ENCODE peak calls at places on chromosomes 12 and 14, in six cellular contexts. Z is RWPE1; O is CD4-positive, CD25-positive, alpha-beta regulatory T cell; W is keratinocyte; Y is left ventricle myocardium inferior; I is naive thymus-derived CD4-positive, alpha-beta T cell. R is an unnamed sample.

GRCh38 chr14:30227871-30228270 is 300.2 kb upstream of the PRKD1 start:
- DNase-seq in Z (peak; percentile 64), O (no peak), W (no peak), Y (peak; percentile 16), I (no peak), R (no peak)

GRCh38 chr14:58899317-58899713 is 261.6 kb downstream of the DACT1 start:
- DNase-seq in Z (no peak), O (no peak), W (peak; percentile 26), Y (no peak), I (no peak), R (peak; percentile 41)

GRCh38 chr12:570949-571794 is 92.1 kb downstream of the NINJ2 start:
- DNase-seq in Z (peak; percentile 76), O (no peak), W (no peak), Y (peak; percentile 73), I (no peak), R (peak; percentile 60)

GRCh38 chr12:9701380-9702154 is 31.3 kb downstream of the CLECL1 start:
- DNase-seq in Z (no peak), O (no peak), W (no peak), Y (no peak), I (no peak), R (no peak)

GRCh38 chr14:33061667-33062325 is 123.1 kb downstream of the NPAS3 start:
- DNase-seq in Z (no peak), O (no peak), W (no peak), Y (no peak), I (no peak), R (no peak)

GRCh38 chr12:94704452-94704871 is 54.1 kb upstream of the TMCC3 start:
- DNase-seq in Z (peak; percentile 18), O (no peak), W (no peak), Y (no peak), I (no peak), R (peak; percentile 80)

GRCh38 chr12:3193131-3193530 is 116.0 kb downstream of the TSPAN9 start:
- DNase-seq in Z (no peak), O (no peak), W (no peak), Y (no peak), I (no peak), R (no peak)

GRCh38 chr12:122021822-122022392 is at the start of gene BCL7A:
- DNase-seq in Z (peak; percentile 45), O (peak; percentile 58), W (no peak), Y (peak; percentile 70), I (peak; percentile 28), R (peak; percentile 41)

GRCh38 chr12:8065991-8066594 is at the start of gene C3AR1:
- DNase-seq in Z (no peak), O (peak; percentile 82), W (no peak), Y (no peak), I (no peak), R (no peak)

GRCh38 chr12:12839886-12840285 is 26.7 kb downstream of the DDX47 start:
- DNase-seq in Z (peak; percentile 68), O (no peak), W (no peak), Y (no peak), I (no peak), R (peak; percentile 55)

GRCh38 chr12:54477259-54477658 is 3.9 kb upstream of the GTSF1 start:
- DNase-seq in Z (no peak), O (no peak), W (no peak), Y (no peak), I (no peak), R (no peak)

GRCh38 chr14:91258021-91258618 is 13.6 kb upstream of the GPR68 start:
- DNase-seq in Z (peak; percentile 75), O (no peak), W (peak; percentile 26), Y (peak; percentile 31), I (no peak), R (peak; percentile 95)

GRCh38 chr12:29187756-29188155 is 38.7 kb downstream of the FAR2 start:
- DNase-seq in Z (no peak), O (no peak), W (no peak), Y (no peak), I (no peak), R (no peak)

GRCh38 chr14:64724578-64724930 is 20.3 kb downstream of the PLEKHG3 start:
- DNase-seq in Z (no peak), O (no peak), W (no peak), Y (peak; percentile 5), I (no peak), R (no peak)

GRCh38 chr12:8837291-8837690 is 14.9 kb downstream of the A2ML1 start:
- DNase-seq in Z (no peak), O (no peak), W (no peak), Y (no peak), I (no peak), R (no peak)

GRCh38 chr12:53965251-53966069 is 7.5 kb upstream of the HOXC11 start:
- DNase-seq in Z (no peak), O (no peak), W (no peak), Y (no peak), I (no peak), R (no peak)

GRCh38 chr14:92655802-92656201 is 92.6 kb downstream of the LGMN start:
- DNase-seq in Z (no peak), O (no peak), W (no peak), Y (no peak), I (no peak), R (no peak)
- H3K27ac ChIP-seq in Z (no peak overlapping the region), O (peak overlapping the region; percentile 64), W (no peak overlapping the region), Y (peak overlapping the region; percentile 75), I (peak overlapping the region; percentile 90), R (no peak overlapping the region)

GRCh38 chr12:124395284-124395752 is 100.4 kb downstream of the RFLNA start:
- DNase-seq in Z (no peak), O (no peak), W (no peak), Y (no peak), I (no peak), R (no peak)
- H3K27ac ChIP-seq in Z (peak overlapping the region; percentile 96), O (no peak overlapping the region), W (no peak overlapping the region), Y (peak overlapping the region; percentile 98), I (no peak overlapping the region), R (no peak overlapping the region)

DNA sequence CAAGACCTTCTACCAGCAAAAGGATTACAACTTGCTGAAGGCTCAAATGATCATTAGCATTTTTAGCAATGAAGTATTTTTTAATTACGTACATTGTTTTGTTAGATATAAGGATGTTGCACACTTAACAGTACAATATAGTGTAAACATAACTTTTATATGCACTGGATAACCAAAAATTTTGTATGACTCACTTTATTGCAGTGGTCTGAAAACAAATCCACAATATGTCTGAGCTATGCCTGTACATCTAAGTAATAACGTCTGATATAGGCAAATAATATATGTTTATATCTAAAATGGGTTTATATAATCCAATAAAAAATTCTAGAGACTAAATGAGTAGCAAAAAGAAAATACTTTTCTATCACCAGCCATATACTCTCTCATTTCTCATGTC is 10.6 kb downstream of the ANKS1B start:
- DNase-seq in Z (no peak), O (no peak), W (no peak), Y (no peak), I (no peak), R (no peak)
- H3K27ac ChIP-seq in Z (no peak overlapping the region), O (no peak overlapping the region), W (no peak overlapping the region), Y (no peak overlapping the region), I (no peak overlapping the region), R (no peak overlapping the region)

DNA sequence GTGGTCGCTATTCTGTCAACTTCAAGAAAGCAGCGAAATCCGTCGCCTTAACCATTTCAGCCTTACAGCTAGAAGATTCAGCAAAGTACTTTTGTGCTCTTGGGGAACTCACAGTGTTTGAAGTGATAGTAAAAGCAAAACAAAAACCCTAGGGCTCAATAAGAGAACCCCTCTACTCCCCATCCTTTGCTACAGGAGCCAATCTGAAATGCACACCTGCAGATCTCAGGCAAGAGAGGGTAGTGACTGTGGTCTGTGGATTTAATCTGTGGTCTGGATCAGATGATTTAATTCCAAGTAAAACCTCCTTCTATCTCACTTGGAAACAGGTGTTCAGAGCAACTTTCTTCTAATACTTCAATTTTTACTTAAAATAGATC is 422.9 kb upstream of the OR4E1 start:
- DNase-seq in Z (no peak), O (peak; percentile 83), W (no peak), Y (no peak), I (no peak), R (no peak)
- H3K27ac ChIP-seq in Z (no peak overlapping the region), O (peak overlapping the region; percentile 65), W (no peak overlapping the region), Y (peak overlapping the region; percentile 67), I (peak overlapping the region; percentile 46), R (no peak overlapping the region)

GRCh38 chr12:30927210-30927576 is 645 bp downstream of the TSPAN11 start:
- DNase-seq in Z (no peak), O (no peak), W (no peak), Y (no peak), I (no peak), R (no peak)

GRCh38 chr12:30931222-30931621 is 4.7 kb downstream of the TSPAN11 start:
- DNase-seq in Z (no peak), O (no peak), W (no peak), Y (no peak), I (no peak), R (no peak)

GRCh38 chr12:30926243-30927209 is at the start of gene TSPAN11:
- DNase-seq in Z (peak; percentile 14), O (no peak), W (no peak), Y (peak; percentile 34), I (no peak), R (no peak)

GRCh38 chr12:30928356-30929264 is 2.1 kb downstream of the TSPAN11 start:
- DNase-seq in Z (no peak), O (no peak), W (no peak), Y (peak; percentile 53), I (no peak), R (no peak)

GRCh38 chr12:30930238-30931010 is 3.9 kb downstream of the TSPAN11 start:
- DNase-seq in Z (no peak), O (no peak), W (no peak), Y (no peak), I (no peak), R (no peak)
- H3K27ac ChIP-seq in Z (no peak overlapping the region), O (no peak overlapping the region), W (no peak overlapping the region), Y (peak overlapping the region; percentile 3), I (no peak overlapping the region), R (no peak overlapping the region)

DNA sequence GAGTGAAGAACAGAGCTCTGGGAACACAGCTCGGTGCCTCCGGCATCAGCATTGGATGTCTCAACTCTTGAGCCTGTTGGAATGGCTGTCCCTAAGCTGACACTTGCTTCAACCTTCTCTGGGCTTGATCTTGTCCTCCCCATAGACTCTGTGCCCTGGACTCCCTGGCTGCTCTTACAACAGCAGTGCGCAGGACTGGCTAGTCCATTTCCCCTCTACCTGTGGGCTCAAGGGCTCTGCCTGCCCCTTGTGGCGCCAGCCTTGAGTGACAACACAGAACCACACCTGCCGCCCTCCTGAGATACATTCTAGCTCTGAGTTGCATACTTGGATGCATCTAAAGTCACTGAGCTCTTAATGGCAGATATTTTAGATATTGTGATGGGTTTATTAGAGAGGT is 6.2 kb downstream of the CRADD start:
- DNase-seq in Z (no peak), O (no peak), W (no peak), Y (no peak), I (no peak), R (no peak)
- H3K27ac ChIP-seq in Z (no peak overlapping the region), O (no peak overlapping the region), W (no peak overlapping the region), Y (peak overlapping the region; percentile 94), I (no peak overlapping the region), R (no peak overlapping the region)

GRCh38 chr12:50618864-50619609 is 114.3 kb downstream of the DIP2B start:
- DNase-seq in Z (peak; percentile 71), O (no peak), W (no peak), Y (no peak), I (no peak), R (peak; percentile 55)
- H3K27ac ChIP-seq in Z (peak overlapping the region; percentile 93), O (no peak overlapping the region), W (peak overlapping the region; percentile 94), Y (no peak overlapping the region), I (no peak overlapping the region), R (peak overlapping the region; percentile 90)

GRCh38 chr12:51973560-51973959 is 22.1 kb downstream of the ACVR1B start:
- DNase-seq in Z (no peak), O (no peak), W (no peak), Y (no peak), I (no peak), R (no peak)
- H3K27ac ChIP-seq in Z (peak overlapping the region; percentile 47), O (no peak overlapping the region), W (no peak overlapping the region), Y (no peak overlapping the region), I (peak overlapping the region; percentile 42), R (no peak overlapping the region)